ENCODE peak calls at places on chromosomes 1 and 21, in six cellular contexts. One of them, this sample, is unnamed.
A peak's percentile ranks its signal among the peaks of the same experiment; 100 is the strongest.

GRCh38 chr1:156816561-156817328 is at the start of gene SH2D2A:
- DNase-seq in tibial artery: peak; percentile 62
- DNase-seq in Panc1: no peak
- DNase-seq in HAP-1: no peak
- DNase-seq in OCI-LY7: peak; percentile 84
- DNase-seq in ascending aorta: peak; percentile 82
- DNase-seq in this sample: peak; percentile 45

GRCh38 chr1:205387845-205388244 is 31.1 kb upstream of the KLHDC8A start:
- DNase-seq in tibial artery: no peak
- DNase-seq in Panc1: no peak
- DNase-seq in HAP-1: no peak
- DNase-seq in OCI-LY7: no peak
- DNase-seq in ascending aorta: no peak
- DNase-seq in this sample: no peak

GRCh38 chr1:222896630-222897526 is 82.0 kb downstream of the DISP1 start:
- DNase-seq in tibial artery: no peak
- DNase-seq in Panc1: no peak
- DNase-seq in HAP-1: no peak
- DNase-seq in OCI-LY7: no peak
- DNase-seq in ascending aorta: no peak
- DNase-seq in this sample: no peak

GRCh38 chr1:167360120-167360519 is 139.4 kb downstream of the POU2F1 start:
- DNase-seq in tibial artery: no peak
- DNase-seq in Panc1: no peak
- DNase-seq in HAP-1: no peak
- DNase-seq in OCI-LY7: no peak
- DNase-seq in ascending aorta: no peak
- DNase-seq in this sample: no peak

GRCh38 chr1:173257805-173258204 is 50.7 kb upstream of the TNFSF4 start:
- DNase-seq in tibial artery: no peak
- DNase-seq in Panc1: no peak
- DNase-seq in HAP-1: no peak
- DNase-seq in OCI-LY7: no peak
- DNase-seq in ascending aorta: no peak
- DNase-seq in this sample: no peak

GRCh38 chr1:64875101-64875500 is 91.2 kb downstream of the JAK1 start:
- DNase-seq in tibial artery: no peak
- DNase-seq in Panc1: no peak
- DNase-seq in HAP-1: no peak
- DNase-seq in OCI-LY7: no peak
- DNase-seq in ascending aorta: no peak
- DNase-seq in this sample: no peak

GRCh38 chr1:30977105-30977504 is 68.5 kb upstream of the SDC3 start:
- DNase-seq in tibial artery: no peak
- DNase-seq in Panc1: no peak
- DNase-seq in HAP-1: no peak
- DNase-seq in OCI-LY7: no peak
- DNase-seq in ascending aorta: no peak
- DNase-seq in this sample: no peak

GRCh38 chr1:48876221-48876785 is 99.6 kb upstream of the BEND5 start:
- DNase-seq in tibial artery: no peak
- DNase-seq in Panc1: no peak
- DNase-seq in HAP-1: no peak
- DNase-seq in OCI-LY7: no peak
- DNase-seq in ascending aorta: no peak
- DNase-seq in this sample: peak; percentile 42

GRCh38 chr1:77024500-77024899 is 157.2 kb downstream of the ST6GALNAC5 start:
- DNase-seq in tibial artery: no peak
- DNase-seq in Panc1: no peak
- DNase-seq in HAP-1: no peak
- DNase-seq in OCI-LY7: no peak
- DNase-seq in ascending aorta: no peak
- DNase-seq in this sample: no peak

GRCh38 chr1:182348916-182349747 is 42.5 kb downstream of the GLUL start:
- DNase-seq in tibial artery: peak; percentile 89
- DNase-seq in Panc1: no peak
- DNase-seq in HAP-1: no peak
- DNase-seq in OCI-LY7: no peak
- DNase-seq in ascending aorta: peak; percentile 83
- DNase-seq in this sample: peak; percentile 13

GRCh38 chr1:172167801-172168596 is 252.5 kb upstream of the C1orf105 start:
- DNase-seq in tibial artery: no peak
- DNase-seq in Panc1: no peak
- DNase-seq in HAP-1: peak; percentile 20
- DNase-seq in OCI-LY7: no peak
- DNase-seq in ascending aorta: no peak
- DNase-seq in this sample: no peak

GRCh38 chr1:52551476-52552235 is 1.2 kb downstream of the TUT4 start:
- DNase-seq in tibial artery: no peak
- DNase-seq in Panc1: no peak
- DNase-seq in HAP-1: peak; percentile 29
- DNase-seq in OCI-LY7: peak; percentile 43
- DNase-seq in ascending aorta: no peak
- DNase-seq in this sample: peak; percentile 22

GRCh38 chr1:179137623-179138235 is 55.9 kb downstream of the TOR3A start:
- DNase-seq in tibial artery: no peak
- DNase-seq in Panc1: no peak
- DNase-seq in HAP-1: no peak
- DNase-seq in OCI-LY7: no peak
- DNase-seq in ascending aorta: no peak
- DNase-seq in this sample: no peak

GRCh38 chr21:42587036-42587435 is 66.4 kb upstream of the PDE9A start:
- DNase-seq in tibial artery: no peak
- DNase-seq in Panc1: no peak
- DNase-seq in HAP-1: no peak
- DNase-seq in OCI-LY7: no peak
- DNase-seq in ascending aorta: no peak
- DNase-seq in this sample: no peak

GRCh38 chr1:212782422-212783154 is 9.0 kb downstream of the NSL1 start:
- DNase-seq in tibial artery: no peak
- DNase-seq in Panc1: no peak
- DNase-seq in HAP-1: peak; percentile 35
- DNase-seq in OCI-LY7: peak; percentile 42
- DNase-seq in ascending aorta: no peak
- DNase-seq in this sample: no peak

GRCh38 chr1:108053291-108054023 is 88.5 kb upstream of the VAV3 start:
- DNase-seq in tibial artery: no peak
- DNase-seq in Panc1: no peak
- DNase-seq in HAP-1: no peak
- DNase-seq in OCI-LY7: no peak
- DNase-seq in ascending aorta: no peak
- DNase-seq in this sample: no peak

GRCh38 chr1:78142731-78143130 is 97.0 kb downstream of the GIPC2 start:
- DNase-seq in tibial artery: no peak
- DNase-seq in Panc1: no peak
- DNase-seq in HAP-1: no peak
- DNase-seq in OCI-LY7: no peak
- DNase-seq in ascending aorta: no peak
- DNase-seq in this sample: no peak
- H3K4me1 ChIP-seq in tibial artery: no peaks in the 10 kb centered on the region
- H3K4me1 ChIP-seq in Panc1: no peaks in the 10 kb centered on the region
- H3K4me1 ChIP-seq in HAP-1: peaks cover 4% of the 10 kb centered on the region
- H3K4me1 ChIP-seq in OCI-LY7: no peaks in the 10 kb centered on the region
- H3K4me1 ChIP-seq in ascending aorta: no peaks in the 10 kb centered on the region
- H3K4me1 ChIP-seq in this sample: no peaks in the 10 kb centered on the region

GRCh38 chr1:181104042-181104789 is 15.7 kb downstream of the IER5 start:
- DNase-seq in tibial artery: no peak
- DNase-seq in Panc1: no peak
- DNase-seq in HAP-1: no peak
- DNase-seq in OCI-LY7: no peak
- DNase-seq in ascending aorta: no peak
- DNase-seq in this sample: no peak
- H3K4me1 ChIP-seq in tibial artery: no peaks in the 10 kb centered on the region
- H3K4me1 ChIP-seq in Panc1: peaks cover 76% of the 10 kb centered on the region
- H3K4me1 ChIP-seq in HAP-1: peaks cover 35% of the 10 kb centered on the region
- H3K4me1 ChIP-seq in OCI-LY7: peaks cover 17% of the 10 kb centered on the region
- H3K4me1 ChIP-seq in ascending aorta: peaks cover 21% of the 10 kb centered on the region
- H3K4me1 ChIP-seq in this sample: peaks cover 13% of the 10 kb centered on the region

GRCh38 chr1:85375422-85375934 is 89.5 kb downstream of the DDAH1 start:
- DNase-seq in tibial artery: no peak
- DNase-seq in Panc1: no peak
- DNase-seq in HAP-1: peak; percentile 96
- DNase-seq in OCI-LY7: no peak
- DNase-seq in ascending aorta: no peak
- DNase-seq in this sample: no peak
- H3K4me1 ChIP-seq in tibial artery: no peaks in the 10 kb centered on the region
- H3K4me1 ChIP-seq in Panc1: peaks cover 60% of the 10 kb centered on the region
- H3K4me1 ChIP-seq in HAP-1: peaks cover 83% of the 10 kb centered on the region
- H3K4me1 ChIP-seq in OCI-LY7: no peaks in the 10 kb centered on the region
- H3K4me1 ChIP-seq in ascending aorta: peaks cover 9% of the 10 kb centered on the region
- H3K4me1 ChIP-seq in this sample: peaks cover 18% of the 10 kb centered on the region

DNA sequence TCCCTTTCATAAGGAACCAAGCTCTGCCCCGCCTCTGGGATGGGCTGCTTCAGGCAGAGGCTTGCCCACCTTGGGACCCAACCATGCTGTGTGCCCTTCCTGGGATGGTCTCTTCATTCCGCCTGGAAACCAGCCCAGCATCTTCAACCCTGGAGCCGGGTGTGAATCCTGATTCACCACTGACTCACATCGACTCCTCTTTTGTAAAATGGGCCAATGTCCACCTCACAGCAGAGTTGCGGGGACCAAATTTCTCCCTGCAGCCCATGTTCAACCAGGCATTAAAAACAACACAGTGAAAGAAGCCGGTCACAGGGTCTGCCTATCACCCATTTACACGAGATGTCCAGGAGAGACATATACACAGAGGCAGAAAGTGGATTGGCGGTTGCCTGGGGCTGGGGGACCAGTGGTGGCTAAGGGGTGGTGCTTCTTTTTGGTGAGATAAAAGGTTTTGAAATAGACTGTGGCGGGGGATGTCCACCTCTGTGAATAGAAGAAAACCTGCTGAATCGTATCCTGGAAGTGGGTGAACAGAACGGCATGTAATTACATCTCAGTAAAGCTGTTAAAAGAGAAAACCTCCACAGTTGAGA is 6.9 kb upstream of the GPR153 start:
- DNase-seq in tibial artery: no peak
- DNase-seq in Panc1: no peak
- DNase-seq in HAP-1: no peak
- DNase-seq in OCI-LY7: no peak
- DNase-seq in ascending aorta: no peak
- DNase-seq in this sample: no peak
- H3K4me1 ChIP-seq in tibial artery: no peaks in the 10 kb centered on the region
- H3K4me1 ChIP-seq in Panc1: no peaks in the 10 kb centered on the region
- H3K4me1 ChIP-seq in HAP-1: no peaks in the 10 kb centered on the region
- H3K4me1 ChIP-seq in OCI-LY7: no peaks in the 10 kb centered on the region
- H3K4me1 ChIP-seq in ascending aorta: no peaks in the 10 kb centered on the region
- H3K4me1 ChIP-seq in this sample: no peaks in the 10 kb centered on the region

DNA sequence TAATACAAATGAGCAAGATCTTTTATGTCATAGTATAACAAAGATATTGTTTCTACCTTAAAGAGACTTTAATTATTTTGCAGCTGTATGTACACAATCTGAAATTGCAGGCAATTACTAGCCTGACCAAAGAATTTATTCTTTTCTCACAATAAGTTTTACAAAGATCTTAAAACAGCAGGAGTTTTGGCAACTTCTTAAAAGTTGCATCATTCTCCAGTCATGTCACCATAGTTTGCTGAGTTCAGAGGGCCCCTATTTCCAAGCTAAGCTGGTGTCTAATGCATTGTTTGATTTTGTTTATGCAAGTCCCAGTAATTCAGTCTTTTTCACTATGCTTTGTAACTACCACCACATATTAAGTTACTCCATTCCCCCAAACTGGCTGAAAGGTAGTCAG is 114.8 kb downstream of the DNAH14 start:
- DNase-seq in tibial artery: no peak
- DNase-seq in Panc1: no peak
- DNase-seq in HAP-1: peak; percentile 2
- DNase-seq in OCI-LY7: no peak
- DNase-seq in ascending aorta: no peak
- DNase-seq in this sample: no peak
- H3K4me1 ChIP-seq in tibial artery: no peaks in the 10 kb centered on the region
- H3K4me1 ChIP-seq in Panc1: no peaks in the 10 kb centered on the region
- H3K4me1 ChIP-seq in HAP-1: peaks cover 3% of the 10 kb centered on the region
- H3K4me1 ChIP-seq in OCI-LY7: no peaks in the 10 kb centered on the region
- H3K4me1 ChIP-seq in ascending aorta: no peaks in the 10 kb centered on the region
- H3K4me1 ChIP-seq in this sample: no peaks in the 10 kb centered on the region

DNA sequence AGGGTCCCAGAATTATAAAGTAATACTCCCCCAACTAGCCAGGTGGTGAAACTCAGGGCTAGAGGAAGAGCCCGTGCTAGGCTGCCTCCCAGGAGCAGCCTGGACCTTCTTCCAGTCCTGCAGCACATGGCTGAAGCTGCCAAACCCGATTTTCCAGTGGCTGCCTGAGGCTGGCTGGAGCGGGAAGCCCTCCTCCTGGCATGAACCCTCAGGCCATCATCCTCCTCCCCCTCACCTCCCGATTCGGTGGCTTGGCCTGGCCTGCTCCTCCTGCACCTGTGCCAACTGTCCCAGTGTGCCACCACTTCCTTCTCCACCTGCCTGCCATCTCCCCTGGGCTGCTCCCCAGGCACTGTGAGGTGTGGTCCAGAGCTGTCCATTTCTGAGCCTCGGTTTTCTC is 3.0 kb upstream of the TSPAN1 start:
- DNase-seq in tibial artery: no peak
- DNase-seq in Panc1: no peak
- DNase-seq in HAP-1: no peak
- DNase-seq in OCI-LY7: peak; percentile 28
- DNase-seq in ascending aorta: no peak
- DNase-seq in this sample: no peak
- H3K4me1 ChIP-seq in tibial artery: no peaks in the 10 kb centered on the region
- H3K4me1 ChIP-seq in Panc1: peaks cover 18% of the 10 kb centered on the region
- H3K4me1 ChIP-seq in HAP-1: no peaks in the 10 kb centered on the region
- H3K4me1 ChIP-seq in OCI-LY7: peaks cover 49% of the 10 kb centered on the region
- H3K4me1 ChIP-seq in ascending aorta: peaks cover 20% of the 10 kb centered on the region
- H3K4me1 ChIP-seq in this sample: peaks cover 24% of the 10 kb centered on the region

GRCh38 chr1:56436338-56436695 is 143.0 kb downstream of the PLPP3 start:
- DNase-seq in tibial artery: no peak
- DNase-seq in Panc1: no peak
- DNase-seq in HAP-1: no peak
- DNase-seq in OCI-LY7: no peak
- DNase-seq in ascending aorta: no peak
- DNase-seq in this sample: no peak
- H3K4me1 ChIP-seq in tibial artery: no peaks in the 10 kb centered on the region
- H3K4me1 ChIP-seq in Panc1: no peaks in the 10 kb centered on the region
- H3K4me1 ChIP-seq in HAP-1: peaks cover 12% of the 10 kb centered on the region
- H3K4me1 ChIP-seq in OCI-LY7: peaks cover 40% of the 10 kb centered on the region
- H3K4me1 ChIP-seq in ascending aorta: peaks cover 2% of the 10 kb centered on the region
- H3K4me1 ChIP-seq in this sample: peaks cover 15% of the 10 kb centered on the region

This sample was measured in adrenal gland.